ENCODE peak calls at places on chromosomes 7 and 10, in nine cellular contexts. M is CD8-positive, alpha-beta memory T cell; G is aorta; F is C1 segment of cervical spinal cord; P is T-cell; W is HT1080; I is activated gamma-delta T cell treated with Interleukin-2 at 50 U/mL for 16 hours; H is SW480; Y is activated CD4-positive, CD25-positive, alpha-beta regulatory T cell. Q is an unnamed sample.
A peak's percentile ranks its signal among the peaks of the same experiment; 100 is the strongest.

GRCh38 chr10:69948261-69948660 is 104.4 kb upstream of the MACROH2A2 start:
- DNase-seq in M (no peak), G (no peak), F (no peak), P (no peak), W (no peak), I (no peak), H (no peak), Y (no peak), Q (no peak)

GRCh38 chr7:106778656-106779250 is 86.3 kb upstream of the PIK3CG start:
- DNase-seq in M (no peak), G (no peak), F (no peak), P (no peak), W (no peak), I (no peak), H (no peak), Y (no peak), Q (no peak)

GRCh38 chr7:17299477-17299991 is 1.1 kb downstream of the AHR start:
- DNase-seq in M (no peak), G (no peak), F (peak; percentile 53), P (no peak), W (peak; percentile 15), I (peak; percentile 4), H (peak; percentile 60), Y (no peak), Q (no peak)

GRCh38 chr7:119175916-119176627 is 951.6 kb downstream of the ANKRD7 start:
- DNase-seq in M (no peak), G (no peak), F (peak; percentile 18), P (no peak), W (peak; percentile 73), I (no peak), H (peak; percentile 33), Y (no peak), Q (no peak)

GRCh38 chr10:101214446-101215396 is 14.5 kb downstream of the LBX1 start:
- DNase-seq in M (peak; percentile 79), G (peak; percentile 68), F (peak; percentile 40), P (peak; percentile 74), W (peak; percentile 55), I (peak; percentile 70), H (peak; percentile 55), Y (peak; percentile 58), Q (no peak)

GRCh38 chr10:110724116-110724701 is 80.1 kb downstream of the RBM20 start:
- DNase-seq in M (no peak), G (no peak), F (no peak), P (no peak), W (no peak), I (no peak), H (no peak), Y (no peak), Q (no peak)

GRCh38 chr10:98038333-98038732 is 7.9 kb upstream of the CRTAC1 start:
- DNase-seq in M (no peak), G (no peak), F (no peak), P (no peak), W (no peak), I (no peak), H (no peak), Y (no peak), Q (no peak)

GRCh38 chr7:4814463-4814862 is 39.0 kb downstream of the AP5Z1 start:
- DNase-seq in M (no peak), G (no peak), F (no peak), P (no peak), W (no peak), I (no peak), H (no peak), Y (no peak), Q (no peak)

GRCh38 chr7:1192171-1192676 is 32.2 kb upstream of the ZFAND2A start:
- DNase-seq in M (no peak), G (no peak), F (no peak), P (peak; percentile 10), W (peak; percentile 87), I (no peak), H (peak; percentile 55), Y (no peak), Q (no peak)

GRCh38 chr7:23235688-23236280 is 10.8 kb upstream of the GPNMB start:
- DNase-seq in M (no peak), G (no peak), F (no peak), P (no peak), W (peak; percentile 75), I (no peak), H (peak; percentile 18), Y (no peak), Q (no peak)

GRCh38 chr10:78420946-78421732 is 387.5 kb downstream of the RPS24 start:
- DNase-seq in M (no peak), G (no peak), F (peak; percentile 15), P (no peak), W (no peak), I (no peak), H (no peak), Y (no peak), Q (no peak)

GRCh38 chr10:28983799-28984198 is 305.1 kb upstream of the LYZL1 start:
- DNase-seq in M (no peak), G (no peak), F (no peak), P (no peak), W (no peak), I (no peak), H (no peak), Y (no peak), Q (no peak)

GRCh38 chr10:34539533-34540315 is 275.4 kb downstream of the PARD3 start:
- DNase-seq in M (no peak), G (no peak), F (no peak), P (no peak), W (no peak), I (no peak), H (no peak), Y (no peak), Q (no peak)

GRCh38 chr7:134669845-134670373 is 23.3 kb downstream of the BPGM start:
- DNase-seq in M (peak; percentile 89), G (peak; percentile 71), F (no peak), P (peak; percentile 87), W (peak; percentile 98), I (peak; percentile 81), H (peak; percentile 81), Y (peak; percentile 15), Q (no peak)